ENCODE peak calls at places on chromosomes 13 and 19, in ten cellular contexts. K is AG08396; U is activated T-cell treated with anti-CD3 and anti-CD28 coated beads for 1 hour; G is NCI-H1105 treated with DMSO at 0.1 percent for 48 hours; Z is heart left ventricle; R is NCI-H446; M is stimulated activated CD8-positive, alpha-beta memory T cell treated with anti-CD3 and anti-CD28 coated beads, Interleukin-12 subunit alpha, Interleukin-12 subunit beta, amount 100 ng/mL, for 4 hours; D is activated CD4-positive, alpha-beta T cell treated with anti-CD3 and anti-CD28 coated beads for 48 hours; W is pancreas; H is activated naive CD8-positive, alpha-beta T cell treated with anti-CD3 and anti-CD28 coated beads, Interleukin-2, amount 50 U/mL, for 24 hours. O is an unnamed sample.

GRCh38 chr19:17470204-17470841 is at the start of gene SLC27A1:
- DNase-seq in K (peak; percentile 97), U (peak; percentile 82), G (peak; percentile 98), Z (peak; percentile 100), R (peak; percentile 100), M (peak; percentile 81), D (peak; percentile 93), W (peak; percentile 95), H (peak; percentile 92), O (peak; percentile 90)

GRCh38 chr19:49497047-49497789 is 984 bp downstream of the RPS11 start:
- DNase-seq in K (peak; percentile 70), U (peak; percentile 63), G (peak; percentile 16), Z (peak; percentile 63), R (peak; percentile 61), M (peak; percentile 36), D (peak; percentile 84), W (no peak), H (peak; percentile 75), O (peak; percentile 79)

GRCh38 chr13:75362026-75362425 is 119.9 kb downstream of the TBC1D4 start:
- DNase-seq in K (no peak), U (no peak), G (no peak), Z (no peak), R (no peak), M (no peak), D (no peak), W (no peak), H (no peak), O (no peak)

GRCh38 chr19:45154064-45154827 is 6.5 kb downstream of the NKPD1 start:
- DNase-seq in K (peak; percentile 78), U (no peak), G (no peak), Z (no peak), R (no peak), M (no peak), D (peak; percentile 42), W (no peak), H (no peak), O (no peak)

GRCh38 chr13:21361706-21362105 is 97.4 kb downstream of the ZDHHC20 start:
- DNase-seq in K (no peak), U (no peak), G (no peak), Z (no peak), R (no peak), M (no peak), D (no peak), W (no peak), H (no peak), O (no peak)

GRCh38 chr19:15529774-15530372 is 21.5 kb downstream of the CYP4F22 start:
- DNase-seq in K (no peak), U (no peak), G (no peak), Z (no peak), R (no peak), M (no peak), D (no peak), W (no peak), H (no peak), O (no peak)

GRCh38 chr19:43624933-43625332 is 5.5 kb upstream of the ZNF428 start:
- DNase-seq in K (no peak), U (peak; percentile 80), G (no peak), Z (peak; percentile 36), R (no peak), M (peak; percentile 60), D (peak; percentile 94), W (peak; percentile 73), H (peak; percentile 88), O (peak; percentile 96)

GRCh38 chr19:4814625-4815425 is 16.7 kb downstream of the TICAM1 start:
- DNase-seq in K (no peak), U (no peak), G (no peak), Z (no peak), R (no peak), M (no peak), D (no peak), W (no peak), H (no peak), O (no peak)

GRCh38 chr13:33229446-33230177 is 55.9 kb downstream of the STARD13 start:
- DNase-seq in K (no peak), U (no peak), G (no peak), Z (peak; percentile 54), R (peak; percentile 92), M (no peak), D (no peak), W (no peak), H (no peak), O (no peak)

GRCh38 chr19:2239173-2239572 is 2.5 kb downstream of the SF3A2 start:
- DNase-seq in K (no peak), U (no peak), G (no peak), Z (no peak), R (no peak), M (no peak), D (no peak), W (no peak), H (no peak), O (no peak)

GRCh38 chr13:97621631-97622030 is 187.7 kb downstream of the RAP2A start:
- DNase-seq in K (no peak), U (no peak), G (no peak), Z (no peak), R (no peak), M (no peak), D (no peak), W (no peak), H (no peak), O (no peak)

GRCh38 chr19:574658-575526 is 2.5 kb downstream of the BSG start:
- DNase-seq in K (no peak), U (no peak), G (no peak), Z (peak; percentile 74), R (no peak), M (no peak), D (no peak), W (no peak), H (no peak), O (no peak)

GRCh38 chr19:23071087-23071511 is 45.7 kb upstream of the ZNF730 start:
- DNase-seq in K (peak; percentile 70), U (no peak), G (no peak), Z (peak; percentile 18), R (no peak), M (no peak), D (peak; percentile 15), W (peak; percentile 62), H (no peak), O (peak; percentile 13)

GRCh38 chr19:50280983-50281382 is 48.2 kb downstream of the KCNC3 start:
- DNase-seq in K (no peak), U (no peak), G (no peak), Z (no peak), R (no peak), M (no peak), D (no peak), W (no peak), H (no peak), O (no peak)

GRCh38 chr19:1672038-1672768 is 19.8 kb upstream of the TCF3 start:
- DNase-seq in K (peak; percentile 86), U (peak; percentile 63), G (peak; percentile 21), Z (no peak), R (peak; percentile 54), M (peak; percentile 44), D (peak; percentile 68), W (peak; percentile 82), H (peak; percentile 75), O (peak; percentile 59)

GRCh38 chr19:17235618-17236413 is 9.8 kb downstream of the OCEL1 start:
- DNase-seq in K (peak; percentile 71), U (peak; percentile 64), G (peak; percentile 69), Z (peak; percentile 69), R (peak; percentile 63), M (peak; percentile 65), D (peak; percentile 78), W (peak; percentile 84), H (peak; percentile 68), O (peak; percentile 79)

GRCh38 chr13:46097015-46097414 is 7.8 kb downstream of the CPB2 start:
- DNase-seq in K (no peak), U (no peak), G (no peak), Z (no peak), R (no peak), M (no peak), D (no peak), W (no peak), H (no peak), O (no peak)

GRCh38 chr13:80340643-80341097 is 256 bp downstream of the SPRY2 start:
- DNase-seq in K (no peak), U (no peak), G (peak; percentile 44), Z (peak; percentile 41), R (no peak), M (no peak), D (peak; percentile 9), W (no peak), H (peak; percentile 20), O (no peak)

GRCh38 chr19:1064661-1065605 is 2.0 kb upstream of the ARHGAP45 start:
- DNase-seq in K (peak; percentile 87), U (peak; percentile 60), G (peak; percentile 54), Z (no peak), R (peak; percentile 65), M (peak; percentile 59), D (peak; percentile 83), W (peak; percentile 90), H (peak; percentile 80), O (peak; percentile 72)

GRCh38 chr13:93260591-93260990 is 34.0 kb downstream of the GPC6 start:
- DNase-seq in K (no peak), U (no peak), G (no peak), Z (no peak), R (no peak), M (no peak), D (no peak), W (no peak), H (no peak), O (no peak)

GRCh38 chr19:57171551-57172081 is 4.3 kb upstream of the DUXA start:
- DNase-seq in K (peak; percentile 75), U (no peak), G (no peak), Z (peak; percentile 32), R (no peak), M (no peak), D (peak; percentile 36), W (peak; percentile 65), H (no peak), O (no peak)

GRCh38 chr13:32894589-32895001 is 121.6 kb upstream of the KL start:
- DNase-seq in K (no peak), U (no peak), G (no peak), Z (no peak), R (no peak), M (no peak), D (no peak), W (no peak), H (no peak), O (no peak)

GRCh38 chr13:79440958-79441553 is 35.0 kb upstream of the RBM26 start:
- DNase-seq in K (no peak), U (no peak), G (no peak), Z (no peak), R (no peak), M (no peak), D (no peak), W (no peak), H (no peak), O (no peak)

GRCh38 chr19:54644056-54644455 is 13.8 kb downstream of the LILRB1 start:
- DNase-seq in K (no peak), U (no peak), G (no peak), Z (peak; percentile 20), R (no peak), M (no peak), D (no peak), W (no peak), H (no peak), O (no peak)

GRCh38 chr19:18507727-18508440 is 14.0 kb downstream of the ELL start:
- DNase-seq in K (no peak), U (no peak), G (no peak), Z (peak; percentile 64), R (no peak), M (no peak), D (no peak), W (no peak), H (no peak), O (no peak)

GRCh38 chr13:35699805-35700204 is 223.3 kb upstream of the MAB21L1 start:
- DNase-seq in K (no peak), U (no peak), G (no peak), Z (no peak), R (no peak), M (no peak), D (no peak), W (no peak), H (no peak), O (no peak)

GRCh38 chr13:57629821-57630235 is 1.7 kb upstream of the PCDH17 start:
- DNase-seq in K (peak; percentile 74), U (no peak), G (no peak), Z (peak; percentile 92), R (no peak), M (no peak), D (peak; percentile 60), W (peak; percentile 88), H (peak; percentile 32), O (peak; percentile 39)

GRCh38 chr19:52351512-52351911 is 15.5 kb downstream of the ZNF610 start:
- DNase-seq in K (no peak), U (no peak), G (no peak), Z (no peak), R (no peak), M (no peak), D (peak; percentile 16), W (no peak), H (no peak), O (no peak)

O was measured in activated naive CD4-positive, alpha-beta T cell treated with anti-CD3 and anti-CD28 coated beads for 36 hours.